ENCODE peak calls at places on chromosomes 16 and 17, in four cellular contexts. J, U, Q and A are unnamed samples.

GRCh38 chr16:52953215-52953614 is 99.5 kb downstream of the CHD9NB start:
- DNase-seq in Q (no peak), U (no peak), J (no peak), A (no peak)

GRCh38 chr17:13931752-13932477 is 137.4 kb upstream of the COX10 start:
- DNase-seq in Q (no peak), U (no peak), J (peak), A (no peak)

GRCh38 chr17:4772235-4772613 is 538 bp downstream of the TM4SF5 start:
- DNase-seq in J (no peak), U (no peak), Q (no peak), A (no peak)

GRCh38 chr17:41777157-41777578 is 9.3 kb downstream of the JUP start:
- DNase-seq in Q (no peak), U (no peak), J (no peak), A (no peak)

GRCh38 chr16:69928856-69929400 is 22.2 kb upstream of the CLEC18A start:
- DNase-seq in J (no peak), U (no peak), Q (no peak), A (no peak)

GRCh38 chr17:64411999-64412771 is 21.5 kb upstream of the PECAM1 start:
- DNase-seq in U (no peak), Q (no peak), J (peak), A (no peak)

GRCh38 chr16:69890114-69890890 is 60.8 kb upstream of the CLEC18A start:
- DNase-seq in J (no peak), U (no peak), Q (no peak), A (no peak)

GRCh38 chr17:75152971-75153853 is 1.1 kb downstream of the JPT1 start:
- DNase-seq in Q (no peak), U (peak), J (peak), A (no peak)

GRCh38 chr17:2893422-2893914 is 97.2 kb downstream of the RAP1GAP2 start:
- DNase-seq in Q (no peak), J (no peak), U (no peak), A (no peak)

GRCh38 chr16:28067604-28068382 is 4.3 kb upstream of the GSG1L start:
- DNase-seq in J (no peak), Q (no peak), U (no peak), A (no peak)

GRCh38 chr17:30414486-30414885 is 35.8 kb downstream of the CPD start:
- DNase-seq in U (no peak), J (no peak), Q (no peak), A (no peak)

GRCh38 chr16:55542459-55543082 is 23.9 kb upstream of the CAPNS2 start:
- DNase-seq in U (no peak), Q (no peak), J (no peak), A (no peak)

GRCh38 chr16:69131749-69132423 is 502 bp downstream of the CHTF8 start:
- DNase-seq in Q (peak), J (peak), U (peak), A (peak)

GRCh38 chr16:50991006-50991405 is 160.1 kb downstream of the SALL1 start:
- DNase-seq in J (no peak), U (no peak), Q (no peak), A (no peak)

GRCh38 chr16:77596243-77596642 is 126.1 kb upstream of the NUDT7 start:
- DNase-seq in J (no peak), U (no peak), Q (no peak), A (no peak)

GRCh38 chr16:56734429-56734828 is 4.5 kb downstream of the NUP93 start:
- DNase-seq in J (no peak), U (peak), Q (no peak), A (no peak)

GRCh38 chr17:64348666-64349065 is 42.0 kb downstream of the PECAM1 start:
- DNase-seq in J (no peak), Q (no peak), U (no peak), A (no peak)

GRCh38 chr17:49577651-49577935 is 1.9 kb downstream of the NXPH3 start:
- DNase-seq in U (peak), Q (no peak), J (no peak), A (no peak)

GRCh38 chr17:40596261-40596919 is 31.1 kb upstream of the CCR7 start:
- DNase-seq in Q (peak), U (peak), J (peak), A (no peak)

GRCh38 chr17:66185842-66186241 is 6.1 kb downstream of the CEP112 start:
- DNase-seq in J (no peak), Q (no peak), U (no peak), A (no peak)

GRCh38 chr17:77206557-77206956 is 65.8 kb downstream of the SEC14L1 start:
- DNase-seq in J (peak), Q (no peak), U (no peak), A (no peak)

GRCh38 chr17:6853764-6854442 is 22.4 kb upstream of the TEKT1 start:
- DNase-seq in J (no peak), Q (no peak), U (no peak), A (peak)

GRCh38 chr16:21638573-21638975 is 13.8 kb downstream of the IGSF6 start:
- DNase-seq in J (no peak), Q (no peak), U (no peak), A (no peak)

GRCh38 chr17:68507581-68507980 is 4.6 kb upstream of the PRKAR1A start:
- DNase-seq in Q (no peak), U (no peak), J (no peak), A (no peak)

GRCh38 chr16:585351-585750 is 4.5 kb upstream of the RAB40C start:
- DNase-seq in U (no peak), Q (no peak), J (peak), A (no peak)

GRCh38 chr16:86391987-86392386 is 118.3 kb upstream of the FOXF1 start:
- DNase-seq in Q (no peak), J (no peak), U (no peak), A (no peak)

GRCh38 chr17:40903129-40903847 is 18.2 kb upstream of the KRT20 start:
- DNase-seq in J (no peak), U (peak), Q (no peak), A (no peak)

GRCh38 chr17:2138768-2139167 is 83.9 kb downstream of the HIC1 start:
- DNase-seq in Q (peak), U (peak), J (peak), A (no peak)

GRCh38 chr16:81275064-81275532 is 36.6 kb downstream of the BCO1 start:
- DNase-seq in U (no peak), Q (no peak), J (no peak), A (no peak)

GRCh38 chr17:56596741-56597494 is 3.4 kb downstream of the NOG start:
- DNase-seq in U (no peak), J (no peak), Q (no peak), A (no peak)

GRCh38 chr17:56593741-56594527 is 435 bp downstream of the NOG start:
- DNase-seq in J (peak), Q (no peak), U (no peak), A (peak)

GRCh38 chr17:56597495-56597990 is 4.0 kb downstream of the NOG start:
- DNase-seq in J (no peak), Q (no peak), U (no peak), A (no peak)

GRCh38 chr17:56594528-56595418 is 1.3 kb downstream of the NOG start:
- DNase-seq in Q (no peak), J (peak), U (no peak), A (peak)

GRCh38 chr17:56595831-56596740 is 2.6 kb downstream of the NOG start:
- DNase-seq in U (no peak), Q (no peak), J (no peak), A (no peak)
- TF ChIP-seq SPI1 in U (no peak), Q (no peak), J (no peak), A (no peak)

GRCh38 chr17:80786470-80786869 is 205.2 kb upstream of the CHMP6 start:
- DNase-seq in U (no peak), Q (no peak), J (no peak), A (no peak)

GRCh38 chr17:80783461-80783860 is 208.2 kb upstream of the CHMP6 start:
- DNase-seq in Q (no peak), U (no peak), J (no peak), A (no peak)

GRCh38 chr17:80786887-80787286 is 204.8 kb upstream of the CHMP6 start:
- DNase-seq in U (no peak), J (no peak), Q (no peak), A (no peak)

GRCh38 chr17:80783971-80784370 is 207.7 kb upstream of the CHMP6 start:
- DNase-seq in Q (no peak), U (no peak), J (no peak), A (no peak)

GRCh38 chr17:80785477-80786178 is 206.0 kb upstream of the CHMP6 start:
- DNase-seq in Q (no peak), U (no peak), J (no peak), A (no peak)
- TF ChIP-seq SPI1 in Q (no peak), U (no peak), J (no peak), A (no peak)

GRCh38 chr16:48194828-48195566 is 39.2 kb upstream of the ABCC12 start:
- DNase-seq in J (peak), Q (no peak), U (no peak), A (no peak)
- TF ChIP-seq SPI1 in J (no peak), Q (no peak), U (no peak), A (no peak)

DNA sequence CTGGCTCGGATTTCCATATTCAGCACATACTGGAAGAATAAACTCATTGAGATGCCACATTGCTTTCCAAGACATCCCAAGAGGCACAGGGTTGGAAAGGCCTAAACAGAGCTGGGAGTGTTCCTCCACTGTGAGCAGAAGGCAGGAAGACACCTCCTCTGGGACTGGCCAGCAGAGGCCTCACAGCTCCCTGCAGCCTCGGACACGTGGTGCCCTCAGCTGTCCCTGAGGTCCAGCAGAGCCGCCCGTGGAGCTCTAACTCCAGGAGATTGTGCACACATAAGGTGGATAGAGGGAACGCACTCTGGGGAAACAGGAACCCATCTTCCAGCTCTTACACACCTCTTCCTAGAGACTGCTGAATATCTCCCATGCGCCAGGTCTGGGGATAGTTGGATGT is 17.3 kb downstream of the CCDC182 start:
- DNase-seq in J (no peak), U (no peak), Q (no peak), A (no peak)
- TF ChIP-seq SPI1 in J (no peak), U (no peak), Q (no peak), A (no peak)

GRCh38 chr16:84737658-84738057 is 37.9 kb downstream of the USP10 start:
- DNase-seq in J (no peak), U (no peak), Q (no peak), A (no peak)

GRCh38 chr16:84738255-84739038 is 38.6 kb downstream of the USP10 start:
- DNase-seq in J (peak), U (peak), Q (peak), A (peak)

GRCh38 chr16:84740596-84741071 is 40.8 kb downstream of the USP10 start:
- DNase-seq in Q (no peak), J (no peak), U (no peak), A (no peak)

GRCh38 chr16:84741351-84741791 is 41.6 kb downstream of the USP10 start:
- DNase-seq in Q (no peak), J (peak), U (no peak), A (no peak)

DNA sequence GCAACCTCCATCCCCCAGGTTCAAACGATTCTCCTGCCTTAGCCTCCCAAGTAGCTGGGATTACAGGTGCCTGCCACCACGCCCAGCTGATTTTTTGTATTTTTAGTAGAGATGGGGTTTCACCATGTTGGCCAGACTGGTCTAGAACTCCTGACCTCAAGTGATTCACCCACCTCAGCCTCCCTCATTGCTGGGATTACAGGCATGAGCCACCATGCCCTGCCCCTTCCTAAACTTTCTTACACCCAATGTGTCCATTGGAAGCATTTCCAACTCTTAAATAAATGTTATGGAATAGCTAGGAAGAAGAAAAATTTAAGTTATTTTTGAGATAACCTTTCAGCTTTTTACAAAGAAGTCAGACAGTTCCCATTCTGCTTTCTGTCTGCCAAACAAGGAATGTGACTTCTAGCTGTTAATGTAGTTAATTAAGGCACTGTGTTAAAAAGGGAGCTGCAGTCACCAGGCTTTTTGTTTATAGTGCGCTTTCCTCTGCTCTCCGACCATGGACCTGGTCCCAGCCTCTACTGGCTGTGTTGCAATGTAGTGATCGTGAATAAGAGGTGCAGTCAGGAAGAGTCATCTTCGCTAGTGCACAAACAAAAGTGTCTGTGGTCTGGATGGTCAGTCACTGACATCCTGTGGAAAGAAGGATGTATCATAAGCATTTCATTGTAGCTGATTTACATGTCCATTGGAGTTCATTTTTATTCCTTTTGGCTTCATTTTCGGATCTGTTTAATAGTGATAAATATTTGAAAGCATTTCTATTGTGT is 39.7 kb downstream of the USP10 start:
- DNase-seq in U (no peak), J (no peak), Q (no peak), A (no peak)
- TF ChIP-seq SPI1 in U (no peak), J (no peak), Q (no peak), A (no peak)